ENCODE peak calls at places on chromosome 15, in five cellular contexts. U is progenitor cell of endocrine pancreas, M is tibial artery, L is fibroblast of lung, W is lower leg skin. N is an unnamed sample.

GRCh38 chr15:25732191-25732590 is 130.9 kb downstream of the ATP10A start:
- DNase-seq in U (no peak), M (no peak), L (no peak), W (no peak), N (no peak)

GRCh38 chr15:58632789-58633188 is 116.7 kb downstream of the ADAM10 start:
- DNase-seq in U (no peak), M (no peak), L (peak), W (no peak), N (no peak)

GRCh38 chr15:43150171-43150929 is 17.0 kb downstream of the TMEM62 start:
- DNase-seq in U (no peak), M (no peak), L (peak), W (no peak), N (no peak)

GRCh38 chr15:44317423-44317822 is 28.9 kb downstream of the GOLM2 start:
- DNase-seq in U (no peak), M (no peak), L (no peak), W (no peak), N (no peak)

GRCh38 chr15:101187820-101188516 is 63.9 kb downstream of the CHSY1 start:
- DNase-seq in U (no peak), M (no peak), L (peak), W (no peak), N (no peak)

GRCh38 chr15:52503788-52504496 is 24.7 kb downstream of the MYO5A start:
- DNase-seq in U (no peak), M (no peak), L (peak), W (no peak), N (peak)

GRCh38 chr15:36996538-36997181 is 103.7 kb downstream of the MEIS2 start:
- DNase-seq in U (no peak), M (no peak), L (no peak), W (no peak), N (no peak)

GRCh38 chr15:58472821-58473581 is 41.2 kb downstream of the LIPC start:
- DNase-seq in U (no peak), M (no peak), L (peak), W (no peak), N (no peak)

GRCh38 chr15:95017950-95018349 is 786.6 kb downstream of the MCTP2 start:
- DNase-seq in U (no peak), M (peak), L (peak), W (no peak), N (no peak)

GRCh38 chr15:101262551-101262950 is 10.7 kb upstream of the CHSY1 start:
- DNase-seq in U (no peak), M (no peak), L (no peak), W (no peak), N (no peak)

GRCh38 chr15:73318463-73319351 is 50.1 kb downstream of the HCN4 start:
- DNase-seq in U (no peak), M (no peak), L (peak), W (peak), N (peak)

GRCh38 chr15:52780172-52780980 is 9.8 kb downstream of the ONECUT1 start:
- DNase-seq in U (no peak), M (no peak), L (peak), W (no peak), N (peak)

GRCh38 chr15:59222106-59222505 is 15.5 kb downstream of the LDHAL6B start:
- DNase-seq in U (no peak), M (no peak), L (peak), W (no peak), N (no peak)

GRCh38 chr15:67170143-67170885 is 84.1 kb downstream of the AAGAB start:
- DNase-seq in U (no peak), M (no peak), L (no peak), W (no peak), N (no peak)

GRCh38 chr15:91054791-91055190 is 32.4 kb upstream of the VPS33B start:
- DNase-seq in U (no peak), M (no peak), L (no peak), W (no peak), N (no peak)

GRCh38 chr15:57881361-57881760 is 174.8 kb downstream of the POLR2M start:
- DNase-seq in U (no peak), M (no peak), L (peak), W (no peak), N (no peak)

GRCh38 chr15:95277266-95277665 is 1045.9 kb downstream of the MCTP2 start:
- DNase-seq in U (no peak), M (no peak), L (peak), W (no peak), N (no peak)

GRCh38 chr15:25597576-25597975 is 158.8 kb upstream of the UBE3A start:
- DNase-seq in U (no peak), M (no peak), L (no peak), W (no peak), N (no peak)

GRCh38 chr15:90710436-90710835 is 6.7 kb upstream of the BLM start:
- DNase-seq in U (no peak), M (no peak), L (no peak), W (no peak), N (no peak)

GRCh38 chr15:33066584-33066983 is 127.9 kb downstream of the FMN1 start:
- DNase-seq in U (no peak), M (no peak), L (no peak), W (no peak), N (no peak)

GRCh38 chr15:47720555-47720954 is 3.2 kb downstream of the SEMA6D start:
- DNase-seq in U (no peak), M (no peak), L (peak), W (no peak), N (no peak)

GRCh38 chr15:43775411-43775965 is 1.3 kb downstream of the ELL3 start:
- DNase-seq in U (no peak), M (no peak), L (peak), W (no peak), N (no peak)

GRCh38 chr15:93989611-93990010 is 241.8 kb upstream of the MCTP2 start:
- DNase-seq in U (no peak), M (no peak), L (no peak), W (no peak), N (no peak)

GRCh38 chr15:87672309-87672897 is 584.1 kb downstream of the NTRK3 start:
- DNase-seq in U (peak), M (peak), L (peak), W (no peak), N (no peak)

DNA sequence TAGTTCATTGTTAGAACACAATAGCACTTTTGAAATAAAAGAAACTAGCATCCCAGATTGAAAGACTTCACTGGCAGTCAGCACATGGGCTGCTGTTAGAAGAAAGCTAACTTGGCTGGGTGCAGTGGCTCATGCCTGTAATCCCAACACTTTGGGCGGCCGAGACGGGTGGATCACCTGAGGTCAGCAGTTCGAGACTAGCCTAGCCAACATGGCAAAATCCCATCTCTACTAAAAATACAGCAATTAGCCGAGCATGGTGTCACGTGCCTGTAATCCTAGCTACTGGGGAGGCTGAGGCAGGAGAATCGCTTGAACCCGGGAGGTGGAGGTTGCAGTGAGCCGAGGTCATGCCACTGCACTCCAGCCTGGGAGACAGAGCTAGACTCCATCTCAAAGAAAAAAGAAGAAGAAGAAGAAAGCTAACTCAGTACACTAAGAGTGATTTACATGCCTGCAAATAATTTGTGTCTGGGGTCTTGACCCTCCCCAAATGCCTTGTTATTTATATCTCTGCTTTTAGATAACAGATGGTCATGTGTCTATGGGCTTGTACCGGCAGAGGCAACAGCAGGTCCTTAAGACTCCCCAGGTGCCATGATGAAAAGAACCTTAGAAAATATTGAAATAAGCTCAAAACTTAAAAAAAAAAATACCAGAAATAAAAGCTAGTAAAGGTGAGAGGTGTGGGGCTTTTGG is 9.7 kb downstream of the TPM1 start:
- DNase-seq in U (no peak), M (no peak), L (peak), W (peak), N (no peak)
- TF ChIP-seq CTCF in U (no peak), M (no peak), L (no peak), W (no peak), N (no peak)

GRCh38 chr15:22884344-22884743 is 45.9 kb downstream of the NIPA2 start:
- DNase-seq in U (no peak), M (no peak), L (no peak), W (no peak), N (no peak)
- TF ChIP-seq CTCF in U (peak), M (no peak), L (no peak), W (no peak), N (peak)

GRCh38 chr15:75182187-75183131 is 19.2 kb upstream of the C15orf39 start:
- DNase-seq in U (no peak), M (no peak), L (peak), W (no peak), N (no peak)
- TF ChIP-seq CTCF in U (peak), M (no peak), L (no peak), W (no peak), N (peak)

GRCh38 chr15:92936138-92936537 is 36.0 kb downstream of the CHD2 start:
- DNase-seq in U (no peak), M (no peak), L (no peak), W (no peak), N (no peak)

GRCh38 chr15:92936693-92937092 is 36.6 kb downstream of the CHD2 start:
- DNase-seq in U (no peak), M (no peak), L (no peak), W (no peak), N (no peak)

GRCh38 chr15:92937880-92938279 is 37.8 kb downstream of the CHD2 start:
- DNase-seq in U (no peak), M (no peak), L (no peak), W (no peak), N (no peak)

GRCh38 chr15:92941668-92942067 is 41.5 kb downstream of the CHD2 start:
- DNase-seq in U (no peak), M (no peak), L (no peak), W (no peak), N (no peak)

DNA sequence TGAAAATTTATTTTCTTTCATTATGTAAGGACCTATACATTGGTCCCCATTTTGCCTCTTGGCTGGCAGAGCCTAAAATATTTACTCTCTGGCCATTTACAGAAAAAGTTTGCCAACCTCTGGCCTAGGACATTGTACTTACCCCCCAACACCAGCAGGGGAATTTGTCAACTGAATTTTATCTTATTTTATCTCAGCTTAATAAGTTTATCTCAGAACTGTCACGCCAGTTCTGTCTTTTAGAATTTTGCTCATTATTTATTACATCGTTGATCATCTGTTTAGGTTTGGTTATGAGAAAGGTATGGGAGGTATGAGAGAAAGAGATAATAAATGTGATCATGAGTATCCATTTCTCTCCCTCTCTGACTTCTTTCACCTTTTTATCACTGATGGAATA is 38.3 kb downstream of the CHD2 start:
- DNase-seq in U (no peak), M (no peak), L (no peak), W (no peak), N (no peak)
- TF ChIP-seq CTCF in U (peak), M (peak), L (no peak), W (no peak), N (peak)

DNA sequence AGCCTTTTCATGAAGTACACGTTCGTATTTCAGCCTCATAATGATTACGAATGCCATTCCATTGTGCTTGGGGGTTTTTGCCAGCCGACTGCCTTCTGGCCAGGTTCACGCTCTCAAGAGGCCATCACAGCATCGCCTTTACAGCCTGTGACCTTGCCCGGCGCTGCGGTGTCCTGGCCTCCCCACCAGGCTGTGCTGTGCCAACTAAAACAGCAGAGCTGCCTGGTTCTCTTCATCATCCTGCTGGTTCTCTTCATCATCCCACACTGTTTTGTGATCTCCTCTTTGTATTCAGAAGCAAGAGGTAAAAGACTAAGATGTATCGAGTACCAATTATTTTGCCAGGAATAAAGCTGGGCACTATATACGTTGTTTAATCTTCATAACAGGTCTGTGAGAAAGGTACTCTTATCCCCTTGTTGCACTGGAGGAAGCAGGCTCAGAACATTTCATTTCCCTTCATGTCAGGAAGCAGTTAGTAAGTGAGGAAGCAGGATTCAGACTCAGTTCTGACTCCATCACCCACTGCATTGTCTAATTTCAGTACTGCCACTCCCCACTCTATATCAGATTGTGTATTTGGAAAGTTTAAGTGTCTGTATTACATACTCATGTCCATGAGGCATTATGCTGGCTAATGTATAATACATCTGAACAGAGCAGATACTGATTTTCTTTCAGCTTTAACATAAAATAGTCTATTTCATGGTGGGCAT is 92.7 kb downstream of the LRRC28 start:
- DNase-seq in U (no peak), M (no peak), L (peak), W (no peak), N (no peak)
- TF ChIP-seq CTCF in U (peak), M (peak), L (peak), W (no peak), N (peak)

GRCh38 chr15:68430471-68431036 is 1.4 kb downstream of the ITGA11 start:
- DNase-seq in U (no peak), M (no peak), L (no peak), W (peak), N (no peak)
- TF ChIP-seq CTCF in U (no peak), M (no peak), L (peak), W (no peak), N (no peak)

GRCh38 chr15:40342421-40343313 is 1.9 kb upstream of the CCDC9B start:
- DNase-seq in U (no peak), M (no peak), L (peak), W (no peak), N (no peak)
- TF ChIP-seq CTCF in U (no peak), M (no peak), L (no peak), W (no peak), N (no peak)

GRCh38 chr15:40807028-40807887 is at the start of the genes DNAJC17 and ZFYVE19:
- DNase-seq in U (peak), M (peak), L (peak), W (peak), N (peak)
- TF ChIP-seq CTCF in U (peak), M (no peak), L (no peak), W (no peak), N (peak)